ENCODE peak calls at places on chromosomes 5 and 9, in six cellular contexts. One of them, this sample, is unnamed.

GRCh38 chr5:64594601-64595518 is 89.0 kb downstream of the RGS7BP start:
- DNase-seq in body of pancreas: no peak
- DNase-seq in foreskin fibroblast: no peak
- DNase-seq in A549: peak; percentile 25
- DNase-seq in ovary: no peak
- DNase-seq in GM23338: peak; percentile 85
- DNase-seq in this sample: peak; percentile 13

GRCh38 chr5:137836997-137837396 is 30.7 kb upstream of the MYOT start:
- DNase-seq in ovary: no peak
- DNase-seq in GM23338: no peak
- DNase-seq in A549: no peak
- DNase-seq in foreskin fibroblast: peak; percentile 45
- DNase-seq in body of pancreas: no peak
- DNase-seq in this sample: no peak

GRCh38 chr5:173547579-173547978 is 68.9 kb downstream of the BOD1 start:
- DNase-seq in GM23338: no peak
- DNase-seq in A549: no peak
- DNase-seq in ovary: no peak
- DNase-seq in body of pancreas: no peak
- DNase-seq in foreskin fibroblast: peak; percentile 71
- DNase-seq in this sample: peak; percentile 80

GRCh38 chr9:3507395-3508077 is 18.3 kb downstream of the RFX3 start:
- DNase-seq in foreskin fibroblast: no peak
- DNase-seq in GM23338: no peak
- DNase-seq in A549: peak; percentile 69
- DNase-seq in body of pancreas: no peak
- DNase-seq in ovary: no peak
- DNase-seq in this sample: peak; percentile 50

GRCh38 chr9:114824130-114824529 is 18.3 kb upstream of the TNFSF15 start:
- DNase-seq in body of pancreas: no peak
- DNase-seq in foreskin fibroblast: peak; percentile 78
- DNase-seq in ovary: no peak
- DNase-seq in GM23338: no peak
- DNase-seq in A549: no peak
- DNase-seq in this sample: no peak

GRCh38 chr5:111697215-111697614 is 59.8 kb downstream of the NREP start:
- DNase-seq in A549: no peak
- DNase-seq in foreskin fibroblast: no peak
- DNase-seq in body of pancreas: no peak
- DNase-seq in ovary: no peak
- DNase-seq in GM23338: no peak
- DNase-seq in this sample: no peak

GRCh38 chr9:15389173-15389572 is 33.5 kb upstream of the SNAPC3 start:
- DNase-seq in ovary: no peak
- DNase-seq in A549: no peak
- DNase-seq in GM23338: no peak
- DNase-seq in foreskin fibroblast: peak; percentile 16
- DNase-seq in body of pancreas: no peak
- DNase-seq in this sample: no peak

GRCh38 chr9:108727580-108728056 is 128.2 kb downstream of the ACTL7B start:
- DNase-seq in GM23338: no peak
- DNase-seq in body of pancreas: peak; percentile 10
- DNase-seq in foreskin fibroblast: peak; percentile 40
- DNase-seq in A549: no peak
- DNase-seq in ovary: no peak
- DNase-seq in this sample: no peak

GRCh38 chr5:176776916-176777315 is 33.4 kb upstream of the UNC5A start:
- DNase-seq in A549: no peak
- DNase-seq in ovary: no peak
- DNase-seq in GM23338: no peak
- DNase-seq in foreskin fibroblast: no peak
- DNase-seq in body of pancreas: no peak
- DNase-seq in this sample: no peak

GRCh38 chr9:582775-583174 is 258.7 kb upstream of the DMRT1 start:
- DNase-seq in ovary: no peak
- DNase-seq in GM23338: no peak
- DNase-seq in body of pancreas: no peak
- DNase-seq in foreskin fibroblast: no peak
- DNase-seq in A549: no peak
- DNase-seq in this sample: no peak

GRCh38 chr9:136147038-136147889 is 28.6 kb upstream of the TMEM250 start:
- DNase-seq in A549: no peak
- DNase-seq in body of pancreas: no peak
- DNase-seq in ovary: no peak
- DNase-seq in foreskin fibroblast: no peak
- DNase-seq in GM23338: no peak
- DNase-seq in this sample: no peak

GRCh38 chr9:93813221-93813620 is 141.9 kb downstream of the BARX1 start:
- DNase-seq in GM23338: no peak
- DNase-seq in ovary: no peak
- DNase-seq in body of pancreas: no peak
- DNase-seq in A549: no peak
- DNase-seq in foreskin fibroblast: no peak
- DNase-seq in this sample: no peak

GRCh38 chr5:124906339-124907097 is 160.1 kb upstream of the ZNF608 start:
- DNase-seq in A549: peak; percentile 10
- DNase-seq in foreskin fibroblast: peak; percentile 92
- DNase-seq in body of pancreas: peak; percentile 81
- DNase-seq in ovary: peak; percentile 76
- DNase-seq in GM23338: peak; percentile 59
- DNase-seq in this sample: no peak

GRCh38 chr9:2764371-2764770 is 47.1 kb downstream of the KCNV2 start:
- DNase-seq in foreskin fibroblast: no peak
- DNase-seq in body of pancreas: no peak
- DNase-seq in A549: no peak
- DNase-seq in GM23338: no peak
- DNase-seq in ovary: no peak
- DNase-seq in this sample: peak; percentile 13

GRCh38 chr5:176844706-176845391 is 34.5 kb downstream of the UNC5A start:
- DNase-seq in foreskin fibroblast: no peak
- DNase-seq in GM23338: no peak
- DNase-seq in body of pancreas: no peak
- DNase-seq in ovary: no peak
- DNase-seq in A549: no peak
- DNase-seq in this sample: no peak

GRCh38 chr5:31194458-31194808 is 947 bp downstream of the CDH6 start:
- DNase-seq in ovary: no peak
- DNase-seq in foreskin fibroblast: peak; percentile 38
- DNase-seq in body of pancreas: no peak
- DNase-seq in GM23338: no peak
- DNase-seq in A549: peak; percentile 2
- DNase-seq in this sample: no peak

GRCh38 chr9:118305371-118305770 is 601.2 kb downstream of the TLR4 start:
- DNase-seq in body of pancreas: peak; percentile 16
- DNase-seq in foreskin fibroblast: no peak
- DNase-seq in GM23338: no peak
- DNase-seq in ovary: no peak
- DNase-seq in A549: no peak
- DNase-seq in this sample: no peak

GRCh38 chr5:91126888-91127287 is 256.2 kb downstream of the ARRDC3 start:
- DNase-seq in foreskin fibroblast: no peak
- DNase-seq in body of pancreas: no peak
- DNase-seq in GM23338: no peak
- DNase-seq in A549: no peak
- DNase-seq in ovary: no peak
- DNase-seq in this sample: no peak

GRCh38 chr9:111038336-111039202 is at the start of gene LPAR1:
- DNase-seq in A549: peak; percentile 65
- DNase-seq in foreskin fibroblast: peak; percentile 83
- DNase-seq in body of pancreas: peak; percentile 75
- DNase-seq in ovary: peak; percentile 60
- DNase-seq in GM23338: peak; percentile 78
- DNase-seq in this sample: peak; percentile 40

GRCh38 chr9:129885018-129885669 is 49.9 kb downstream of the USP20 start:
- DNase-seq in GM23338: peak; percentile 29
- DNase-seq in body of pancreas: peak; percentile 56
- DNase-seq in foreskin fibroblast: peak; percentile 56
- DNase-seq in ovary: peak; percentile 53
- DNase-seq in A549: no peak
- DNase-seq in this sample: peak; percentile 76
- TF ChIP-seq CTCF in GM23338: peak; percentile 3
- TF ChIP-seq CTCF in body of pancreas: peak; percentile 33
- TF ChIP-seq CTCF in foreskin fibroblast: no peak
- TF ChIP-seq CTCF in ovary: no peak
- TF ChIP-seq CTCF in A549: no peak
- TF ChIP-seq CTCF in this sample: peak; percentile 53

GRCh38 chr5:152650413-152650812 is 245.3 kb upstream of the NMUR2 start:
- DNase-seq in foreskin fibroblast: no peak
- DNase-seq in ovary: no peak
- DNase-seq in A549: no peak
- DNase-seq in GM23338: no peak
- DNase-seq in body of pancreas: no peak
- DNase-seq in this sample: no peak
- H3K4me3 ChIP-seq in foreskin fibroblast: no peak overlapping the region
- H3K4me3 ChIP-seq in ovary: no peak overlapping the region
- H3K4me3 ChIP-seq in A549: no peak overlapping the region
- H3K4me3 ChIP-seq in GM23338: no peak overlapping the region
- H3K4me3 ChIP-seq in body of pancreas: no peak overlapping the region
- H3K4me3 ChIP-seq in this sample: no peak overlapping the region

GRCh38 chr5:180467989-180468731 is 26.0 kb upstream of the CNOT6 start:
- DNase-seq in foreskin fibroblast: no peak
- DNase-seq in GM23338: no peak
- DNase-seq in ovary: no peak
- DNase-seq in body of pancreas: no peak
- DNase-seq in A549: peak; percentile 24
- DNase-seq in this sample: no peak
- TF ChIP-seq CTCF in foreskin fibroblast: no peak
- TF ChIP-seq CTCF in GM23338: no peak
- TF ChIP-seq CTCF in ovary: no peak
- TF ChIP-seq CTCF in body of pancreas: no peak
- TF ChIP-seq CTCF in A549: no peak
- TF ChIP-seq CTCF in this sample: no peak

GRCh38 chr5:1078206-1078605 is 33.7 kb downstream of the SLC12A7 start:
- DNase-seq in A549: no peak
- DNase-seq in ovary: no peak
- DNase-seq in GM23338: no peak
- DNase-seq in foreskin fibroblast: no peak
- DNase-seq in body of pancreas: no peak
- DNase-seq in this sample: no peak

GRCh38 chr5:1080414-1080813 is 31.4 kb downstream of the SLC12A7 start:
- DNase-seq in body of pancreas: no peak
- DNase-seq in GM23338: no peak
- DNase-seq in ovary: no peak
- DNase-seq in A549: no peak
- DNase-seq in foreskin fibroblast: no peak
- DNase-seq in this sample: no peak

GRCh38 chr5:1079961-1080360 is 31.9 kb downstream of the SLC12A7 start:
- DNase-seq in ovary: no peak
- DNase-seq in body of pancreas: no peak
- DNase-seq in GM23338: no peak
- DNase-seq in foreskin fibroblast: no peak
- DNase-seq in A549: no peak
- DNase-seq in this sample: no peak

GRCh38 chr5:1078851-1079250 is 33.0 kb downstream of the SLC12A7 start:
- DNase-seq in A549: no peak
- DNase-seq in foreskin fibroblast: no peak
- DNase-seq in GM23338: no peak
- DNase-seq in body of pancreas: no peak
- DNase-seq in ovary: no peak
- DNase-seq in this sample: no peak

GRCh38 chr5:1079486-1079885 is 32.4 kb downstream of the SLC12A7 start:
- DNase-seq in GM23338: no peak
- DNase-seq in ovary: no peak
- DNase-seq in body of pancreas: no peak
- DNase-seq in A549: no peak
- DNase-seq in foreskin fibroblast: no peak
- DNase-seq in this sample: no peak
- H3K4me3 ChIP-seq in GM23338: no peak overlapping the region
- H3K4me3 ChIP-seq in ovary: no peak overlapping the region
- H3K4me3 ChIP-seq in body of pancreas: no peak overlapping the region
- H3K4me3 ChIP-seq in A549: no peak overlapping the region
- H3K4me3 ChIP-seq in foreskin fibroblast: no peak overlapping the region
- H3K4me3 ChIP-seq in this sample: no peak overlapping the region

GRCh38 chr9:131346559-131346958 is 47.3 kb upstream of the PRRC2B start:
- DNase-seq in ovary: no peak
- DNase-seq in GM23338: no peak
- DNase-seq in body of pancreas: no peak
- DNase-seq in foreskin fibroblast: no peak
- DNase-seq in A549: no peak
- DNase-seq in this sample: no peak

GRCh38 chr9:131349881-131350563 is 43.9 kb upstream of the PRRC2B start:
- DNase-seq in body of pancreas: peak; percentile 93
- DNase-seq in ovary: peak; percentile 89
- DNase-seq in A549: peak; percentile 86
- DNase-seq in foreskin fibroblast: peak; percentile 89
- DNase-seq in GM23338: peak; percentile 96
- DNase-seq in this sample: peak; percentile 90

GRCh38 chr9:131347376-131348020 is 46.4 kb upstream of the PRRC2B start:
- DNase-seq in foreskin fibroblast: no peak
- DNase-seq in ovary: no peak
- DNase-seq in GM23338: no peak
- DNase-seq in A549: no peak
- DNase-seq in body of pancreas: no peak
- DNase-seq in this sample: no peak

GRCh38 chr9:131349522-131349880 is 44.4 kb upstream of the PRRC2B start:
- DNase-seq in A549: no peak
- DNase-seq in body of pancreas: no peak
- DNase-seq in ovary: no peak
- DNase-seq in foreskin fibroblast: no peak
- DNase-seq in GM23338: no peak
- DNase-seq in this sample: no peak

GRCh38 chr9:131348631-131349521 is 45.0 kb upstream of the PRRC2B start:
- DNase-seq in GM23338: peak; percentile 52
- DNase-seq in foreskin fibroblast: peak; percentile 25
- DNase-seq in body of pancreas: no peak
- DNase-seq in ovary: no peak
- DNase-seq in A549: peak; percentile 37
- DNase-seq in this sample: no peak
- TF ChIP-seq CTCF in GM23338: peak; percentile 37
- TF ChIP-seq CTCF in foreskin fibroblast: no peak
- TF ChIP-seq CTCF in body of pancreas: no peak
- TF ChIP-seq CTCF in ovary: no peak
- TF ChIP-seq CTCF in A549: peak; percentile 15
- TF ChIP-seq CTCF in this sample: peak; percentile 20

GRCh38 chr9:88577736-88578485 is 42.9 kb downstream of the NXNL2 start:
- DNase-seq in foreskin fibroblast: no peak
- DNase-seq in GM23338: no peak
- DNase-seq in ovary: no peak
- DNase-seq in body of pancreas: no peak
- DNase-seq in A549: no peak
- DNase-seq in this sample: no peak

GRCh38 chr9:88580961-88581360 is 46.0 kb downstream of the NXNL2 start:
- DNase-seq in A549: no peak
- DNase-seq in foreskin fibroblast: peak; percentile 40
- DNase-seq in GM23338: no peak
- DNase-seq in ovary: no peak
- DNase-seq in body of pancreas: no peak
- DNase-seq in this sample: no peak

GRCh38 chr9:88577256-88577655 is 42.3 kb downstream of the NXNL2 start:
- DNase-seq in foreskin fibroblast: peak; percentile 18
- DNase-seq in A549: no peak
- DNase-seq in body of pancreas: no peak
- DNase-seq in ovary: no peak
- DNase-seq in GM23338: no peak
- DNase-seq in this sample: no peak

GRCh38 chr9:88579363-88579715 is 44.4 kb downstream of the NXNL2 start:
- DNase-seq in body of pancreas: no peak
- DNase-seq in foreskin fibroblast: no peak
- DNase-seq in ovary: no peak
- DNase-seq in A549: no peak
- DNase-seq in GM23338: no peak
- DNase-seq in this sample: no peak

GRCh38 chr9:88578486-88579362 is 43.7 kb downstream of the NXNL2 start:
- DNase-seq in body of pancreas: peak; percentile 85
- DNase-seq in A549: peak; percentile 79
- DNase-seq in ovary: peak; percentile 84
- DNase-seq in foreskin fibroblast: peak; percentile 90
- DNase-seq in GM23338: peak; percentile 89
- DNase-seq in this sample: peak; percentile 69
- H3K4me3 ChIP-seq in body of pancreas: no peak overlapping the region
- H3K4me3 ChIP-seq in A549: peak overlapping the region; percentile 20
- H3K4me3 ChIP-seq in ovary: no peak overlapping the region
- H3K4me3 ChIP-seq in foreskin fibroblast: no peak overlapping the region
- H3K4me3 ChIP-seq in GM23338: no peak overlapping the region
- H3K4me3 ChIP-seq in this sample: peak overlapping the region; percentile 17